ENCODE peak calls at places on chromosomes 2 and 18, in four cellular contexts. B is HepG2, L is GM12878, R is K562. I is an unnamed sample. For H3K27me3, the result is how much of the 10 kb centered on the place peaks cover.

GRCh38 chr2:121104721-121105141 is 180.3 kb downstream of the TFCP2L1 start:
- DNase-seq in L (no peak), B (no peak), R (no peak), I (no peak)

GRCh38 chr18:6056171-6056932 is 161.0 kb upstream of the TMEM200C start:
- DNase-seq in L (no peak), R (no peak), B (peak), I (no peak)

GRCh38 chr18:71665131-71665530 is 879.0 kb downstream of the CBLN2 start:
- DNase-seq in L (no peak), B (no peak), R (no peak), I (no peak)

GRCh38 chr2:46263347-46263746 is 33.9 kb upstream of the EPAS1 start:
- DNase-seq in B (no peak), R (no peak), L (no peak), I (no peak)

GRCh38 chr2:7697052-7697451 is 779.8 kb downstream of the RNF144A start:
- DNase-seq in L (no peak), R (no peak), B (no peak), I (peak)

GRCh38 chr2:17538844-17539554 is 1.5 kb upstream of the VSNL1 start:
- DNase-seq in L (no peak), R (peak), B (peak), I (peak)

GRCh38 chr2:223760838-223761502 is 76.4 kb downstream of the AP1S3 start:
- DNase-seq in R (no peak), B (peak), L (peak), I (peak)

GRCh38 chr18:63262369-63263335 is 56.9 kb downstream of the BCL2 start:
- DNase-seq in B (no peak), R (no peak), L (no peak), I (no peak)

GRCh38 chr2:124318913-124319312 is 293.8 kb downstream of the CNTNAP5 start:
- DNase-seq in L (no peak), B (no peak), R (no peak), I (no peak)

GRCh38 chr2:88857951-88858406 is 166.5 kb downstream of the RPIA start:
- DNase-seq in B (no peak), R (no peak), L (no peak), I (peak)

GRCh38 chr18:46343940-46344372 is 239.8 kb downstream of the HAUS1 start:
- DNase-seq in L (peak), R (peak), B (no peak), I (peak)

GRCh38 chr18:9971313-9971920 is 57.6 kb downstream of the VAPA start:
- DNase-seq in R (peak), L (peak), B (peak), I (peak)

GRCh38 chr2:9158786-9159779 is 47.5 kb upstream of the ASAP2 start:
- DNase-seq in R (no peak), B (no peak), L (no peak), I (no peak)

GRCh38 chr18:46283895-46284295 is 179.7 kb downstream of the HAUS1 start:
- DNase-seq in B (no peak), R (no peak), L (no peak), I (peak)

GRCh38 chr18:35692866-35693265 is 111.3 kb downstream of the GALNT1 start:
- DNase-seq in B (no peak), R (no peak), L (no peak), I (no peak)

GRCh38 chr2:146363731-146364130 is 1481.1 kb upstream of the ACVR2A start:
- DNase-seq in R (no peak), B (no peak), L (no peak), I (no peak)

GRCh38 chr18:11002277-11002676 is 147.1 kb downstream of the PIEZO2 start:
- DNase-seq in B (peak), R (no peak), L (no peak), I (no peak)

GRCh38 chr2:83602753-83603152 is 856.3 kb downstream of the SUCLG1 start:
- DNase-seq in L (no peak), B (no peak), R (no peak), I (peak)
- TF ChIP-seq JUNB in L (no peak), B (no peak), R (no peak), I (no peak)

DNA sequence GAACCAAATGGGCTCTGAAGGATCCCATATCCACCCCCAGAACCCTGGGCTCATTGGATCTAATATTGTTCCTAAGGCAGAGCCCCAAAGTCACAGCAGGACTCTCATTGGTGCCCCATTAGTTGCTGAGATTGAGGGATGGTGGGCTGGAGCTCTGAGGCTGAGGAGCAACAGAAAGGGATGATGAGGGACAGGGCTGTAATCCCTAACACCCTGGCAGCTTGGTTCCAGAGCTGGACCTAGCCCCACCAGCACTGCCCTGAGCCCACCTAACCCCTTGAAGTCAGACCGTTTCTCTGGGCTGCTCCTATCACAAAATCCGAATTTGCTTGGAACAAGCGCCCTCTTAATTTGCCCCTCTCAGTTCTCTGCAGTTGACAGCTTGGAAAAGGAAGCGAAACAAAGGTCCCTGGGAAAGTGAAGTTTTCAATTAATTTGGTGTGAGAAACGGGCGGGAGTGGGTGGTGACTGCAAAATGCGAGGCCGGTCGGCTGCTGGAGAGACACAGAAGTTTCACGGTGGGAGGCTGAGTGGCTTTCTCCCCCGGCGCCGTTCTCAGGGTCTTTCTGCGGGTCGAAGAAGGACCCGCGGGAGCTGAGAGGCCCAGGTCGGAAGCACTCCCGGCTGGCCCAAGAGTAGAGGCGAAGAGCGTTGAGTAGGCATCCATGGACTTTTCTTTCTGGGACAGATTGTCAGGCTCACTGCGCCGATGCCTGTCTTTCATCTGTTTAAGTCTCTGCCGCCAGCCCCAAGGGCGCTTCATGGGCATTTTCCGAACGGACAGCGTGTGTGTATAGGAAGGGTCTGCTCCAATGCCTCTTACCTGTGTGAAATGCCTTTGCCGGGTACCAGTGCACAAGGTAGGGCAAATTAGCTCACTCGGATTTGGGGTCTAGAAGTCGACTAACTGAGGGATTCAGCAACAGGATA is 927 bp upstream of the HOXD13 start:
- DNase-seq in R (no peak), B (no peak), L (no peak), I (peak)
- H3K27me3 ChIP-seq in R (half or more), B (under half), L (under half), I (half or more)

GRCh38 chr2:20208487-20208882 is 16.4 kb downstream of the SDC1 start:
- DNase-seq in B (no peak), R (no peak), L (no peak), I (no peak)
- TF ChIP-seq POLR2AphosphoS5 in B (no peak), R (no peak), L (no peak), I (no peak)

GRCh38 chr2:148240838-148241237 is 219.9 kb downstream of the MBD5 start:
- DNase-seq in B (no peak), R (no peak), L (no peak), I (no peak)

GRCh38 chr2:148244593-148245292 is 223.9 kb downstream of the MBD5 start:
- DNase-seq in B (peak), L (no peak), R (no peak), I (no peak)
- TF ChIP-seq JUNB in B (no peak), L (no peak), R (no peak), I (no peak)

DNA sequence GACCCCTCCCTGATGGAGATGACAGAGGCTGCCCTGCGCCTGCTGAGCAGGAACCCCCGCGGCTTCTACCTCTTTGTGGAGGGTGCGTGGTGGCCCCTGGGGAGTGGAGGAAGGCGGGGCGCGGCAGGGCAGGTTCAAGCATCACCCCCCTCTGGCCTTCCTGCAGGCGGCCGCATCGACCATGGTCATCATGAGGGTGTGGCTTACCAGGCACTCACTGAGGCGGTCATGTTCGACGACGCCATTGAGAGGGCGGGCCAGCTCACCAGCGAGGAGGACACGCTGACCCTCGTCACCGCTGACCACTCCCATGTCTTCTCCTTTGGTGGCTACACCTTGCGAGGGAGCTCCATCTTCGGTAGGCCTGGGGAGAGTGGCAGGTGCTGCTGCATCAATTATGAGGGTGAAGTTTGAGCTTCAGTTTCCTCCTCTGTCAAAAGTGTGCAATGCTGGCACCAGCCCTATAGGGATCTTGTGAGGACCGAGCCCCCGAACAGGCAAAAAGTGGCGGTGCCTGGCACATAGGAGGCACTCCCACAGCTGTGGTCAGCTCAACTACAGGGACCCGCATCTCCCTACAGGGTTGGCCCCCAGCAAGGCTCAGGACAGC is 2.2 kb downstream of the ALPI start:
- DNase-seq in L (no peak), R (no peak), B (no peak), I (no peak)
- H3K27me3 ChIP-seq in L (under half), R (under half), B (under half), I (under half)